ENCODE peak calls at places on chromosome X, in eight cellular contexts. I is astrocyte, U is iPS-NIHi11, D is fibroblast of lung, O is fibroblast of mammary gland, K is T1000, H is sciatic nerve, P is activated T-cell treated with anti-CD3 and anti-CD28 coated beads for 1 hour. C is an unnamed sample.

GRCh38 chrX:153312041-153312440 is 9.5 kb downstream of the PNMA6F start:
- DNase-seq in P (no peak), O (no peak), U (no peak), I (no peak), K (no peak), H (no peak), D (no peak), C (no peak)

GRCh38 chrX:13489451-13489850 is 80.0 kb upstream of the EGFL6 start:
- DNase-seq in P (no peak), U (no peak), I (peak; percentile 78), H (peak; percentile 67), O (peak; percentile 86), K (no peak), D (peak; percentile 81), C (no peak)

GRCh38 chrX:97704881-97705280 is 821.2 kb downstream of the RPA4 start:
- DNase-seq in K (no peak), D (no peak), P (no peak), I (no peak), H (no peak), O (no peak), U (no peak), C (no peak)

GRCh38 chrX:39582091-39582490 is 515.7 kb downstream of the BCOR start:
- DNase-seq in K (peak; percentile 33), H (no peak), I (peak; percentile 36), P (no peak), D (peak; percentile 51), U (no peak), O (no peak), C (no peak)

GRCh38 chrX:25343060-25343459 is 327.3 kb upstream of the ARX start:
- DNase-seq in O (no peak), P (no peak), K (no peak), H (no peak), D (no peak), I (no peak), U (peak; percentile 14), C (no peak)

GRCh38 chrX:119468930-119469635 is 839 bp downstream of the SLC25A5 start:
- DNase-seq in U (peak; percentile 76), P (peak; percentile 80), K (peak; percentile 37), I (peak; percentile 45), D (peak; percentile 69), O (peak; percentile 72), H (peak; percentile 93), C (no peak)

GRCh38 chrX:88604433-88605221 is 142.4 kb upstream of the CPXCR1 start:
- DNase-seq in O (no peak), H (no peak), U (no peak), K (no peak), D (no peak), I (no peak), P (no peak), C (no peak)

GRCh38 chrX:14039344-14039743 is 9.7 kb upstream of the GEMIN8 start:
- DNase-seq in I (no peak), H (peak; percentile 68), U (peak; percentile 26), K (no peak), D (peak; percentile 10), O (peak; percentile 60), P (peak; percentile 48), C (no peak)

GRCh38 chrX:151537572-151537971 is 25.9 kb upstream of the PASD1 start:
- DNase-seq in P (no peak), D (no peak), O (no peak), H (no peak), K (no peak), U (no peak), I (no peak), C (no peak)

GRCh38 chrX:69268637-69269036 is 103.4 kb upstream of the PJA1 start:
- DNase-seq in U (no peak), H (no peak), K (no peak), O (no peak), I (no peak), P (no peak), D (no peak), C (no peak)

GRCh38 chrX:19388064-19388679 is 44.4 kb downstream of the PDHA1 start:
- DNase-seq in H (no peak), D (no peak), I (no peak), U (no peak), P (no peak), O (no peak), K (no peak), C (no peak)

GRCh38 chrX:22397566-22397965 is 124.9 kb downstream of the CBLL2 start:
- DNase-seq in I (peak; percentile 22), H (no peak), U (no peak), D (peak; percentile 25), O (no peak), K (no peak), P (no peak), C (no peak)

GRCh38 chrX:124289443-124289842 is 43.0 kb upstream of the TEX13D start:
- DNase-seq in I (no peak), H (no peak), K (no peak), P (no peak), U (peak; percentile 25), D (no peak), O (no peak), C (no peak)

GRCh38 chrX:49257074-49257790 is 7.3 kb downstream of the FOXP3 start:
- DNase-seq in U (no peak), I (no peak), K (no peak), H (no peak), D (no peak), P (no peak), O (no peak), C (no peak)

GRCh38 chrX:40174594-40175415 is 77.0 kb upstream of the BCOR start:
- DNase-seq in K (no peak), P (no peak), U (no peak), H (no peak), O (no peak), I (peak; percentile 44), D (peak; percentile 66), C (no peak)

GRCh38 chrX:78513996-78514745 is 145.0 kb downstream of the RTL3 start:
- DNase-seq in O (no peak), U (peak; percentile 6), D (peak; percentile 4), K (no peak), H (no peak), P (no peak), I (no peak), C (no peak)

GRCh38 chrX:72436010-72436409 is 130.3 kb upstream of the CITED1 start:
- DNase-seq in O (no peak), K (no peak), H (no peak), I (no peak), D (no peak), U (no peak), P (no peak), C (no peak)

GRCh38 chrX:111349934-111350333 is 62.1 kb downstream of the DCX start:
- DNase-seq in U (no peak), K (no peak), O (no peak), I (no peak), P (no peak), D (no peak), H (no peak), C (no peak)

GRCh38 chrX:150663061-150663460 is 30.1 kb upstream of the MTMR1 start:
- DNase-seq in H (no peak), P (no peak), I (no peak), K (no peak), U (no peak), D (no peak), O (no peak), C (no peak)

GRCh38 chrX:74505437-74505836 is 84.1 kb downstream of the SLC16A2 start:
- DNase-seq in O (no peak), H (no peak), U (peak; percentile 7), D (no peak), P (no peak), K (no peak), I (no peak), C (no peak)

GRCh38 chrX:46554942-46555341 is 9.7 kb upstream of the ZNF674 start:
- DNase-seq in U (no peak), K (no peak), O (peak; percentile 60), D (no peak), H (no peak), P (no peak), I (no peak), C (no peak)

GRCh38 chrX:70434352-70434866 is 10.2 kb upstream of the DLG3 start:
- DNase-seq in K (peak; percentile 62), O (peak; percentile 69), I (peak; percentile 58), D (peak; percentile 76), P (no peak), U (peak; percentile 83), H (peak; percentile 90), C (no peak)

GRCh38 chrX:30653415-30654131 is at the start of gene GK:
- DNase-seq in P (peak; percentile 1), D (no peak), O (no peak), U (peak; percentile 7), I (no peak), K (no peak), H (peak; percentile 65), C (no peak)

GRCh38 chrX:10079155-10079711 is 77.5 kb upstream of the CLCN4 start:
- DNase-seq in P (no peak), I (no peak), O (no peak), K (no peak), D (no peak), U (no peak), H (no peak), C (no peak)

GRCh38 chrX:28177202-28177601 is 196.0 kb upstream of the DCAF8L1 start:
- DNase-seq in I (no peak), O (no peak), P (no peak), D (no peak), H (no peak), U (peak; percentile 47), K (no peak), C (no peak)

GRCh38 chrX:10429908-10430307 is 190.5 kb downstream of the MID1 start:
- DNase-seq in K (no peak), P (no peak), H (no peak), D (no peak), U (no peak), O (no peak), I (no peak), C (no peak)

GRCh38 chrX:39840141-39841126 is 257.3 kb downstream of the BCOR start:
- DNase-seq in O (no peak), D (no peak), H (no peak), P (no peak), U (no peak), I (no peak), K (no peak), C (no peak)

GRCh38 chrX:47573334-47574095 is 8.7 kb upstream of the TIMP1 start:
- DNase-seq in I (peak; percentile 58), O (peak; percentile 79), H (peak; percentile 74), D (peak; percentile 61), P (no peak), K (no peak), U (peak; percentile 62), C (no peak)

GRCh38 chrX:108167211-108167872 is 75.8 kb downstream of the ATG4A start:
- DNase-seq in U (no peak), D (peak; percentile 76), K (no peak), P (no peak), I (peak; percentile 68), H (no peak), O (peak; percentile 72), C (no peak)

GRCh38 chrX:28042826-28043564 is 61.7 kb upstream of the DCAF8L1 start:
- DNase-seq in D (no peak), K (no peak), I (no peak), U (no peak), O (no peak), P (no peak), H (no peak), C (no peak)

GRCh38 chrX:21798677-21799219 is 40.7 kb upstream of the MBTPS2 start:
- DNase-seq in P (no peak), H (no peak), D (peak; percentile 93), I (peak; percentile 91), O (peak; percentile 76), K (no peak), U (no peak), C (no peak)

GRCh38 chrX:43870011-43870410 is 12.2 kb downstream of the MAOB start:
- DNase-seq in K (no peak), O (no peak), D (no peak), H (no peak), I (no peak), P (no peak), U (no peak), C (no peak)

GRCh38 chrX:5086388-5086787 is 1142.3 kb downstream of the NLGN4X start:
- DNase-seq in U (no peak), H (no peak), K (no peak), D (peak; percentile 7), P (no peak), O (no peak), I (no peak), C (no peak)

GRCh38 chrX:87160435-87161010 is 357.1 kb upstream of the KLHL4 start:
- DNase-seq in P (no peak), I (no peak), K (no peak), O (no peak), D (no peak), H (no peak), U (no peak), C (no peak)